ENCODE peak calls at places on chromosomes 13 and 19, in eight cellular contexts. One of them, this sample, is unnamed.

GRCh38 chr13:72125561-72125960 is 258.6 kb upstream of the DACH1 start:
- DNase-seq in PC-3: peak
- DNase-seq in SK-N-SH: no peak
- DNase-seq in OCI-LY7: no peak
- DNase-seq in neural progenitor cell: no peak
- DNase-seq in GM23338: no peak
- DNase-seq in MM.1S: no peak
- DNase-seq in HCT116: no peak
- DNase-seq in this sample: no peak

GRCh38 chr13:30616927-30617314 is 799 bp upstream of the USPL1 start:
- DNase-seq in MM.1S: peak
- DNase-seq in SK-N-SH: peak
- DNase-seq in neural progenitor cell: peak
- DNase-seq in PC-3: peak
- DNase-seq in GM23338: peak
- DNase-seq in OCI-LY7: peak
- DNase-seq in HCT116: peak
- DNase-seq in this sample: peak

GRCh38 chr19:55585658-55586339 is 5.2 kb upstream of the ZNF579 start:
- DNase-seq in OCI-LY7: peak
- DNase-seq in HCT116: no peak
- DNase-seq in GM23338: peak
- DNase-seq in PC-3: no peak
- DNase-seq in neural progenitor cell: peak
- DNase-seq in MM.1S: no peak
- DNase-seq in SK-N-SH: peak
- DNase-seq in this sample: peak

GRCh38 chr19:16002380-16002779 is 53.6 kb downstream of the OR10H4 start:
- DNase-seq in OCI-LY7: no peak
- DNase-seq in PC-3: no peak
- DNase-seq in HCT116: no peak
- DNase-seq in GM23338: no peak
- DNase-seq in SK-N-SH: no peak
- DNase-seq in neural progenitor cell: no peak
- DNase-seq in MM.1S: no peak
- DNase-seq in this sample: no peak

GRCh38 chr13:38430761-38431160 is 81.1 kb downstream of the UFM1 start:
- DNase-seq in OCI-LY7: no peak
- DNase-seq in neural progenitor cell: no peak
- DNase-seq in HCT116: no peak
- DNase-seq in GM23338: no peak
- DNase-seq in SK-N-SH: no peak
- DNase-seq in PC-3: no peak
- DNase-seq in MM.1S: no peak
- DNase-seq in this sample: no peak

GRCh38 chr19:57583104-57583520 is 833 bp upstream of the ZIK1 start:
- DNase-seq in GM23338: no peak
- DNase-seq in HCT116: no peak
- DNase-seq in OCI-LY7: no peak
- DNase-seq in neural progenitor cell: no peak
- DNase-seq in PC-3: no peak
- DNase-seq in MM.1S: no peak
- DNase-seq in SK-N-SH: no peak
- DNase-seq in this sample: no peak

GRCh38 chr19:33520048-33520643 is 1.4 kb downstream of the PEPD start:
- DNase-seq in PC-3: no peak
- DNase-seq in OCI-LY7: no peak
- DNase-seq in MM.1S: no peak
- DNase-seq in HCT116: no peak
- DNase-seq in GM23338: no peak
- DNase-seq in neural progenitor cell: no peak
- DNase-seq in SK-N-SH: no peak
- DNase-seq in this sample: no peak

GRCh38 chr13:114119196-114119595 is 13.2 kb downstream of the RASA3 start:
- DNase-seq in MM.1S: no peak
- DNase-seq in HCT116: no peak
- DNase-seq in OCI-LY7: no peak
- DNase-seq in neural progenitor cell: peak
- DNase-seq in GM23338: peak
- DNase-seq in SK-N-SH: peak
- DNase-seq in PC-3: peak
- DNase-seq in this sample: peak

GRCh38 chr19:29194658-29195057 is 18.3 kb downstream of the UQCRFS1 start:
- DNase-seq in neural progenitor cell: no peak
- DNase-seq in SK-N-SH: no peak
- DNase-seq in GM23338: no peak
- DNase-seq in PC-3: no peak
- DNase-seq in HCT116: no peak
- DNase-seq in OCI-LY7: no peak
- DNase-seq in MM.1S: no peak
- DNase-seq in this sample: no peak

GRCh38 chr13:33138441-33138840 is 122.2 kb downstream of the KL start:
- DNase-seq in SK-N-SH: no peak
- DNase-seq in OCI-LY7: no peak
- DNase-seq in HCT116: no peak
- DNase-seq in neural progenitor cell: no peak
- DNase-seq in PC-3: no peak
- DNase-seq in GM23338: no peak
- DNase-seq in MM.1S: no peak
- DNase-seq in this sample: no peak

GRCh38 chr19:49936549-49936948 is 7.2 kb upstream of the NUP62 start:
- DNase-seq in GM23338: no peak
- DNase-seq in MM.1S: no peak
- DNase-seq in neural progenitor cell: no peak
- DNase-seq in OCI-LY7: no peak
- DNase-seq in SK-N-SH: no peak
- DNase-seq in HCT116: no peak
- DNase-seq in PC-3: no peak
- DNase-seq in this sample: no peak

GRCh38 chr19:38134538-38135149 is 89.4 kb downstream of the DPF1 start:
- DNase-seq in GM23338: peak
- DNase-seq in PC-3: peak
- DNase-seq in MM.1S: peak
- DNase-seq in HCT116: no peak
- DNase-seq in OCI-LY7: peak
- DNase-seq in neural progenitor cell: peak
- DNase-seq in SK-N-SH: peak
- DNase-seq in this sample: peak

GRCh38 chr19:53057904-53058579 is 13.5 kb downstream of the ERVV-2 start:
- DNase-seq in HCT116: no peak
- DNase-seq in OCI-LY7: no peak
- DNase-seq in neural progenitor cell: peak
- DNase-seq in PC-3: peak
- DNase-seq in SK-N-SH: peak
- DNase-seq in GM23338: peak
- DNase-seq in MM.1S: no peak
- DNase-seq in this sample: peak

GRCh38 chr13:51258612-51259358 is 36.6 kb downstream of the FAM124A start:
- DNase-seq in HCT116: no peak
- DNase-seq in GM23338: no peak
- DNase-seq in OCI-LY7: no peak
- DNase-seq in SK-N-SH: no peak
- DNase-seq in neural progenitor cell: no peak
- DNase-seq in MM.1S: no peak
- DNase-seq in PC-3: no peak
- DNase-seq in this sample: no peak

GRCh38 chr13:48594080-48594815 is 59.5 kb upstream of the CYSLTR2 start:
- DNase-seq in HCT116: no peak
- DNase-seq in PC-3: no peak
- DNase-seq in MM.1S: no peak
- DNase-seq in neural progenitor cell: peak
- DNase-seq in OCI-LY7: no peak
- DNase-seq in GM23338: peak
- DNase-seq in SK-N-SH: no peak
- DNase-seq in this sample: no peak

GRCh38 chr13:20945952-20946383 is 43.4 kb upstream of the XPO4 start:
- DNase-seq in PC-3: no peak
- DNase-seq in SK-N-SH: peak
- DNase-seq in MM.1S: no peak
- DNase-seq in OCI-LY7: no peak
- DNase-seq in neural progenitor cell: peak
- DNase-seq in GM23338: peak
- DNase-seq in HCT116: no peak
- DNase-seq in this sample: no peak

GRCh38 chr13:41188584-41188983 is 5.8 kb downstream of the KBTBD7 start:
- DNase-seq in OCI-LY7: no peak
- DNase-seq in GM23338: no peak
- DNase-seq in SK-N-SH: no peak
- DNase-seq in PC-3: peak
- DNase-seq in neural progenitor cell: no peak
- DNase-seq in HCT116: no peak
- DNase-seq in MM.1S: no peak
- DNase-seq in this sample: no peak

GRCh38 chr13:108270442-108270841 is 924 bp downstream of the TNFSF13B start:
- DNase-seq in PC-3: no peak
- DNase-seq in GM23338: no peak
- DNase-seq in HCT116: no peak
- DNase-seq in OCI-LY7: no peak
- DNase-seq in SK-N-SH: peak
- DNase-seq in MM.1S: peak
- DNase-seq in neural progenitor cell: no peak
- DNase-seq in this sample: peak

GRCh38 chr13:108278466-108278865 is 8.9 kb downstream of the TNFSF13B start:
- DNase-seq in OCI-LY7: no peak
- DNase-seq in GM23338: no peak
- DNase-seq in SK-N-SH: no peak
- DNase-seq in MM.1S: no peak
- DNase-seq in HCT116: no peak
- DNase-seq in neural progenitor cell: no peak
- DNase-seq in PC-3: no peak
- DNase-seq in this sample: no peak

GRCh38 chr13:108272333-108272732 is 2.8 kb downstream of the TNFSF13B start:
- DNase-seq in GM23338: no peak
- DNase-seq in SK-N-SH: no peak
- DNase-seq in OCI-LY7: no peak
- DNase-seq in PC-3: no peak
- DNase-seq in HCT116: no peak
- DNase-seq in MM.1S: no peak
- DNase-seq in neural progenitor cell: no peak
- DNase-seq in this sample: no peak

GRCh38 chr13:108274718-108275117 is 5.2 kb downstream of the TNFSF13B start:
- DNase-seq in MM.1S: no peak
- DNase-seq in SK-N-SH: no peak
- DNase-seq in GM23338: no peak
- DNase-seq in PC-3: no peak
- DNase-seq in neural progenitor cell: no peak
- DNase-seq in OCI-LY7: no peak
- DNase-seq in HCT116: no peak
- DNase-seq in this sample: no peak

GRCh38 chr13:108276060-108276459 is 6.5 kb downstream of the TNFSF13B start:
- DNase-seq in SK-N-SH: no peak
- DNase-seq in MM.1S: no peak
- DNase-seq in GM23338: no peak
- DNase-seq in HCT116: no peak
- DNase-seq in OCI-LY7: no peak
- DNase-seq in neural progenitor cell: no peak
- DNase-seq in PC-3: no peak
- DNase-seq in this sample: no peak
- TF ChIP-seq EZH2phosphoT487 in SK-N-SH: no peak
- TF ChIP-seq EZH2phosphoT487 in MM.1S: no peak
- TF ChIP-seq EZH2phosphoT487 in GM23338: no peak
- TF ChIP-seq EZH2phosphoT487 in HCT116: no peak
- TF ChIP-seq EZH2phosphoT487 in OCI-LY7: no peak
- TF ChIP-seq EZH2phosphoT487 in neural progenitor cell: no peak
- TF ChIP-seq EZH2phosphoT487 in PC-3: no peak
- TF ChIP-seq EZH2phosphoT487 in this sample: no peak

GRCh38 chr19:47187023-47187655 is 43.9 kb downstream of the BBC3 start:
- DNase-seq in PC-3: no peak
- DNase-seq in GM23338: no peak
- DNase-seq in MM.1S: no peak
- DNase-seq in HCT116: no peak
- DNase-seq in SK-N-SH: peak
- DNase-seq in neural progenitor cell: no peak
- DNase-seq in OCI-LY7: no peak
- DNase-seq in this sample: no peak

GRCh38 chr19:47188507-47189033 is 42.4 kb downstream of the BBC3 start:
- DNase-seq in SK-N-SH: no peak
- DNase-seq in MM.1S: no peak
- DNase-seq in HCT116: no peak
- DNase-seq in PC-3: no peak
- DNase-seq in neural progenitor cell: no peak
- DNase-seq in OCI-LY7: no peak
- DNase-seq in GM23338: no peak
- DNase-seq in this sample: no peak

GRCh38 chr19:47186337-47187022 is 44.5 kb downstream of the BBC3 start:
- DNase-seq in MM.1S: no peak
- DNase-seq in SK-N-SH: peak
- DNase-seq in GM23338: no peak
- DNase-seq in OCI-LY7: no peak
- DNase-seq in neural progenitor cell: no peak
- DNase-seq in HCT116: no peak
- DNase-seq in PC-3: no peak
- DNase-seq in this sample: no peak

GRCh38 chr19:47190167-47190727 is 40.8 kb downstream of the BBC3 start:
- DNase-seq in PC-3: peak
- DNase-seq in HCT116: peak
- DNase-seq in neural progenitor cell: no peak
- DNase-seq in SK-N-SH: peak
- DNase-seq in GM23338: no peak
- DNase-seq in MM.1S: no peak
- DNase-seq in OCI-LY7: no peak
- DNase-seq in this sample: peak

DNA sequence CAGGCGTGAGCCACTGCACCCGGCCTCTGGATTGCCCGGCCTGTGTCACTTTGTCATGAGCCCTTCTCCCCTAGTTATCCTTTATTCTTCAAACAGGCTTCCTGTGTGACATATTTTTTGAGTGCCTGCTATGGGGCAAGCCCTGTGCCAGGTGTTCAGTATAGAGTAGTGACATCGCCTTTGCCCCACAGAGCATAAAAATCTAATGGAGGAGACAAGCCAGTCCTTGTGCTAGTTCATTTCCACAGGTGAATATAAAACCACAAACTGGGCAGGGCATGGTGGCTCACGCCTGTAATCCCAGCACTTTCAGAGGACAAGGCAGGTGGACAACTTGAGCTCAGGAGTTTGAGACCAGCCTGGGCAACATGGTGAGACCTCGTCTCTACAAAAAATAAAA is 43.2 kb downstream of the BBC3 start:
- DNase-seq in PC-3: peak
- DNase-seq in GM23338: no peak
- DNase-seq in HCT116: no peak
- DNase-seq in MM.1S: no peak
- DNase-seq in OCI-LY7: no peak
- DNase-seq in neural progenitor cell: no peak
- DNase-seq in SK-N-SH: no peak
- DNase-seq in this sample: no peak
- H3K27ac ChIP-seq in PC-3: peak
- H3K27ac ChIP-seq in GM23338: peak
- H3K27ac ChIP-seq in HCT116: peak
- H3K27ac ChIP-seq in MM.1S: no peak
- H3K27ac ChIP-seq in OCI-LY7: no peak
- H3K27ac ChIP-seq in neural progenitor cell: no peak
- H3K27ac ChIP-seq in SK-N-SH: no peak
- H3K27ac ChIP-seq in this sample: peak

GRCh38 chr19:7368456-7368855 is 19.7 kb downstream of the ARHGEF18 start:
- DNase-seq in PC-3: no peak
- DNase-seq in HCT116: no peak
- DNase-seq in GM23338: no peak
- DNase-seq in neural progenitor cell: no peak
- DNase-seq in SK-N-SH: no peak
- DNase-seq in MM.1S: no peak
- DNase-seq in OCI-LY7: no peak
- DNase-seq in this sample: no peak
- H3K4me3 ChIP-seq in PC-3: no peak
- H3K4me3 ChIP-seq in HCT116: peak
- H3K4me3 ChIP-seq in GM23338: no peak
- H3K4me3 ChIP-seq in neural progenitor cell: no peak
- H3K4me3 ChIP-seq in SK-N-SH: no peak
- H3K4me3 ChIP-seq in MM.1S: no peak
- H3K4me3 ChIP-seq in OCI-LY7: no peak
- H3K4me3 ChIP-seq in this sample: no peak

GRCh38 chr19:34686455-34686854 is 9.0 kb downstream of the ZNF302 start:
- DNase-seq in PC-3: no peak
- DNase-seq in GM23338: no peak
- DNase-seq in neural progenitor cell: no peak
- DNase-seq in HCT116: no peak
- DNase-seq in OCI-LY7: no peak
- DNase-seq in MM.1S: no peak
- DNase-seq in SK-N-SH: no peak
- DNase-seq in this sample: no peak
- TF ChIP-seq EZH2phosphoT487 in PC-3: no peak
- TF ChIP-seq EZH2phosphoT487 in GM23338: no peak
- TF ChIP-seq EZH2phosphoT487 in neural progenitor cell: no peak
- TF ChIP-seq EZH2phosphoT487 in HCT116: no peak
- TF ChIP-seq EZH2phosphoT487 in OCI-LY7: no peak
- TF ChIP-seq EZH2phosphoT487 in MM.1S: no peak
- TF ChIP-seq EZH2phosphoT487 in SK-N-SH: no peak
- TF ChIP-seq EZH2phosphoT487 in this sample: no peak

This sample was measured in hepatocyte.